ENCODE peak calls at places on chromosomes 6 and 20, in four cellular contexts. One of them, this sample, is unnamed.

GRCh38 chr6:103367212-103367611 is 1492.5 kb downstream of the HACE1 start:
- DNase-seq in fibroblast of lung: no peak
- DNase-seq in OCI-LY7: no peak
- DNase-seq in effector memory CD4-positive, alpha-beta T cell: no peak
- DNase-seq in this sample: no peak

GRCh38 chr6:2772840-2773239 is 7.6 kb downstream of the WRNIP1 start:
- DNase-seq in effector memory CD4-positive, alpha-beta T cell: no peak
- DNase-seq in OCI-LY7: no peak
- DNase-seq in fibroblast of lung: no peak
- DNase-seq in this sample: no peak

GRCh38 chr6:39995633-39996032 is 61.4 kb upstream of the MOCS1 start:
- DNase-seq in fibroblast of lung: no peak
- DNase-seq in OCI-LY7: no peak
- DNase-seq in effector memory CD4-positive, alpha-beta T cell: no peak
- DNase-seq in this sample: no peak

GRCh38 chr6:43636312-43636667 is 650 bp downstream of the MAD2L1BP start:
- DNase-seq in effector memory CD4-positive, alpha-beta T cell: no peak
- DNase-seq in fibroblast of lung: peak; percentile 10
- DNase-seq in OCI-LY7: peak; percentile 26
- DNase-seq in this sample: peak; percentile 10

GRCh38 chr6:111461860-111462259 is 21.2 kb downstream of the REV3L start:
- DNase-seq in effector memory CD4-positive, alpha-beta T cell: no peak
- DNase-seq in fibroblast of lung: no peak
- DNase-seq in OCI-LY7: no peak
- DNase-seq in this sample: no peak

GRCh38 chr20:11716239-11716944 is 201.3 kb upstream of the BTBD3 start:
- DNase-seq in fibroblast of lung: peak; percentile 94
- DNase-seq in OCI-LY7: peak; percentile 2
- DNase-seq in effector memory CD4-positive, alpha-beta T cell: no peak
- DNase-seq in this sample: peak; percentile 71

GRCh38 chr20:25063546-25063945 is 5.6 kb upstream of the ACSS1 start:
- DNase-seq in effector memory CD4-positive, alpha-beta T cell: no peak
- DNase-seq in OCI-LY7: no peak
- DNase-seq in fibroblast of lung: no peak
- DNase-seq in this sample: no peak

GRCh38 chr6:95280690-95281273 is 296.6 kb upstream of the MANEA start:
- DNase-seq in fibroblast of lung: peak; percentile 1
- DNase-seq in OCI-LY7: peak; percentile 10
- DNase-seq in effector memory CD4-positive, alpha-beta T cell: no peak
- DNase-seq in this sample: no peak

GRCh38 chr6:130928993-130929678 is 101.9 kb downstream of the SMLR1 start:
- DNase-seq in fibroblast of lung: peak; percentile 77
- DNase-seq in OCI-LY7: no peak
- DNase-seq in effector memory CD4-positive, alpha-beta T cell: no peak
- DNase-seq in this sample: no peak

GRCh38 chr20:56540415-56540814 is 7.4 kb downstream of the FAM209B start:
- DNase-seq in fibroblast of lung: peak; percentile 8
- DNase-seq in OCI-LY7: no peak
- DNase-seq in effector memory CD4-positive, alpha-beta T cell: no peak
- DNase-seq in this sample: no peak

GRCh38 chr6:154874684-154875594 is 120.2 kb upstream of the TIAM2 start:
- DNase-seq in fibroblast of lung: no peak
- DNase-seq in effector memory CD4-positive, alpha-beta T cell: no peak
- DNase-seq in OCI-LY7: no peak
- DNase-seq in this sample: no peak

GRCh38 chr6:31970604-31971271 is 1.2 kb downstream of the DXO start:
- DNase-seq in OCI-LY7: no peak
- DNase-seq in fibroblast of lung: no peak
- DNase-seq in effector memory CD4-positive, alpha-beta T cell: no peak
- DNase-seq in this sample: no peak

GRCh38 chr6:149963212-149963461 is 606 bp upstream of the ULBP1 start:
- DNase-seq in effector memory CD4-positive, alpha-beta T cell: peak; percentile 19
- DNase-seq in fibroblast of lung: peak; percentile 55
- DNase-seq in OCI-LY7: peak; percentile 29
- DNase-seq in this sample: no peak

GRCh38 chr20:18416478-18416877 is 50.4 kb downstream of the DZANK1 start:
- DNase-seq in effector memory CD4-positive, alpha-beta T cell: no peak
- DNase-seq in OCI-LY7: no peak
- DNase-seq in fibroblast of lung: no peak
- DNase-seq in this sample: no peak

GRCh38 chr6:167163476-167164011 is 5.8 kb upstream of the GPR31 start:
- DNase-seq in fibroblast of lung: no peak
- DNase-seq in effector memory CD4-positive, alpha-beta T cell: no peak
- DNase-seq in OCI-LY7: no peak
- DNase-seq in this sample: no peak

GRCh38 chr20:61044499-61044898 is 207.6 kb upstream of the CDH4 start:
- DNase-seq in effector memory CD4-positive, alpha-beta T cell: no peak
- DNase-seq in OCI-LY7: no peak
- DNase-seq in fibroblast of lung: no peak
- DNase-seq in this sample: no peak

GRCh38 chr6:134204031-134204430 is 113.9 kb downstream of the SGK1 start:
- DNase-seq in OCI-LY7: no peak
- DNase-seq in fibroblast of lung: no peak
- DNase-seq in effector memory CD4-positive, alpha-beta T cell: no peak
- DNase-seq in this sample: no peak

GRCh38 chr6:30942338-30943060 is 1.7 kb downstream of the MUCL3 start:
- DNase-seq in fibroblast of lung: peak; percentile 78
- DNase-seq in effector memory CD4-positive, alpha-beta T cell: no peak
- DNase-seq in OCI-LY7: no peak
- DNase-seq in this sample: peak; percentile 66

GRCh38 chr20:8602389-8603116 is 466.3 kb upstream of the PLCB4 start:
- DNase-seq in fibroblast of lung: no peak
- DNase-seq in effector memory CD4-positive, alpha-beta T cell: no peak
- DNase-seq in OCI-LY7: peak; percentile 56
- DNase-seq in this sample: no peak

GRCh38 chr6:157823523-157824370 is 701 bp downstream of the SNX9 start:
- DNase-seq in effector memory CD4-positive, alpha-beta T cell: peak; percentile 50
- DNase-seq in fibroblast of lung: peak; percentile 77
- DNase-seq in OCI-LY7: no peak
- DNase-seq in this sample: peak; percentile 85

GRCh38 chr6:137227872-137228302 is 8.7 kb upstream of the IFNGR1 start:
- DNase-seq in OCI-LY7: no peak
- DNase-seq in effector memory CD4-positive, alpha-beta T cell: no peak
- DNase-seq in fibroblast of lung: no peak
- DNase-seq in this sample: no peak

GRCh38 chr6:36826520-36827227 is 12.6 kb downstream of the CPNE5 start:
- DNase-seq in effector memory CD4-positive, alpha-beta T cell: no peak
- DNase-seq in OCI-LY7: no peak
- DNase-seq in fibroblast of lung: no peak
- DNase-seq in this sample: no peak

GRCh38 chr20:20003088-20003954 is 13.8 kb upstream of the NAA20 start:
- DNase-seq in fibroblast of lung: peak; percentile 15
- DNase-seq in effector memory CD4-positive, alpha-beta T cell: no peak
- DNase-seq in OCI-LY7: no peak
- DNase-seq in this sample: peak; percentile 56

GRCh38 chr6:155498370-155498769 is 42.7 kb upstream of the NOX3 start:
- DNase-seq in fibroblast of lung: no peak
- DNase-seq in OCI-LY7: peak; percentile 8
- DNase-seq in effector memory CD4-positive, alpha-beta T cell: no peak
- DNase-seq in this sample: no peak

GRCh38 chr6:113591896-113592827 is 265.0 kb upstream of the MARCKS start:
- DNase-seq in effector memory CD4-positive, alpha-beta T cell: no peak
- DNase-seq in OCI-LY7: no peak
- DNase-seq in fibroblast of lung: peak; percentile 48
- DNase-seq in this sample: no peak

GRCh38 chr20:54200487-54201267 is 7.2 kb upstream of the PFDN4 start:
- DNase-seq in OCI-LY7: no peak
- DNase-seq in effector memory CD4-positive, alpha-beta T cell: no peak
- DNase-seq in fibroblast of lung: no peak
- DNase-seq in this sample: no peak

GRCh38 chr20:54203281-54203680 is 4.6 kb upstream of the PFDN4 start:
- DNase-seq in effector memory CD4-positive, alpha-beta T cell: no peak
- DNase-seq in fibroblast of lung: no peak
- DNase-seq in OCI-LY7: no peak
- DNase-seq in this sample: no peak

GRCh38 chr20:54201268-54201846 is 6.5 kb upstream of the PFDN4 start:
- DNase-seq in fibroblast of lung: no peak
- DNase-seq in effector memory CD4-positive, alpha-beta T cell: no peak
- DNase-seq in OCI-LY7: no peak
- DNase-seq in this sample: no peak

GRCh38 chr20:54207053-54207742 is 689 bp upstream of the PFDN4 start:
- DNase-seq in effector memory CD4-positive, alpha-beta T cell: no peak
- DNase-seq in OCI-LY7: no peak
- DNase-seq in fibroblast of lung: no peak
- DNase-seq in this sample: no peak

DNA sequence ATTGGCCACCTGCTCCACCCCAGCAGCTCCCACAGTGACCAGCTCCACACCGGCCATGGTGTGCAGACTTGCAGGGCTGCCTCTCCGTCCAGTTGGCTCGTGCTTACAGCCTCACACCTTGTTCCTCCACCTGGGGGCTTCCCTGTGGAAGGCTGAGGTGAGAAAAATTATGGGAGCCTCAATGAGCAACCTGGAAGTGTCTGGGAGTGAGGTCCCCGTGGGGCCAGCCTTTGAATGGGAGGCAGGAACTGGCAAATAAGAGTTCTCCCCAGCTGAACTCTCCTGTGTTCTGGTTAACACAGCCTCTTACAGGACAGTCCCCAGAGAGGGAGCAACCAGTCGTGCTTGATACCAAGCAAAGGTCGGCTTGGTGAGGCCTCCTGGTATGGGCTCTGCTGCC is 3.8 kb upstream of the PFDN4 start:
- DNase-seq in fibroblast of lung: no peak
- DNase-seq in effector memory CD4-positive, alpha-beta T cell: no peak
- DNase-seq in OCI-LY7: no peak
- DNase-seq in this sample: no peak
- H3K4me1 ChIP-seq in fibroblast of lung: no peaks in the 10 kb centered on the region
- H3K4me1 ChIP-seq in effector memory CD4-positive, alpha-beta T cell: peaks cover 8% of the 10 kb centered on the region
- H3K4me1 ChIP-seq in OCI-LY7: peaks cover 4% of the 10 kb centered on the region
- H3K4me1 ChIP-seq in this sample: peaks cover 10% of the 10 kb centered on the region

GRCh38 chr6:89028774-89029173 is 51.8 kb upstream of the PNRC1 start:
- DNase-seq in fibroblast of lung: no peak
- DNase-seq in OCI-LY7: no peak
- DNase-seq in effector memory CD4-positive, alpha-beta T cell: no peak
- DNase-seq in this sample: no peak

GRCh38 chr6:89035252-89036106 is 45.1 kb upstream of the PNRC1 start:
- DNase-seq in effector memory CD4-positive, alpha-beta T cell: no peak
- DNase-seq in fibroblast of lung: peak; percentile 96
- DNase-seq in OCI-LY7: no peak
- DNase-seq in this sample: peak; percentile 100

GRCh38 chr6:89032599-89032998 is 48.0 kb upstream of the PNRC1 start:
- DNase-seq in OCI-LY7: no peak
- DNase-seq in effector memory CD4-positive, alpha-beta T cell: no peak
- DNase-seq in fibroblast of lung: no peak
- DNase-seq in this sample: no peak

GRCh38 chr6:89037156-89037900 is 43.2 kb upstream of the PNRC1 start:
- DNase-seq in fibroblast of lung: no peak
- DNase-seq in effector memory CD4-positive, alpha-beta T cell: no peak
- DNase-seq in OCI-LY7: no peak
- DNase-seq in this sample: peak; percentile 57

GRCh38 chr6:89034586-89035251 is 45.8 kb upstream of the PNRC1 start:
- DNase-seq in effector memory CD4-positive, alpha-beta T cell: no peak
- DNase-seq in OCI-LY7: no peak
- DNase-seq in fibroblast of lung: peak; percentile 65
- DNase-seq in this sample: peak; percentile 98
- H3K4me1 ChIP-seq in effector memory CD4-positive, alpha-beta T cell: no peaks in the 10 kb centered on the region
- H3K4me1 ChIP-seq in OCI-LY7: no peaks in the 10 kb centered on the region
- H3K4me1 ChIP-seq in fibroblast of lung: peaks cover 8% of the 10 kb centered on the region
- H3K4me1 ChIP-seq in this sample: peaks cover 27% of the 10 kb centered on the region

DNA sequence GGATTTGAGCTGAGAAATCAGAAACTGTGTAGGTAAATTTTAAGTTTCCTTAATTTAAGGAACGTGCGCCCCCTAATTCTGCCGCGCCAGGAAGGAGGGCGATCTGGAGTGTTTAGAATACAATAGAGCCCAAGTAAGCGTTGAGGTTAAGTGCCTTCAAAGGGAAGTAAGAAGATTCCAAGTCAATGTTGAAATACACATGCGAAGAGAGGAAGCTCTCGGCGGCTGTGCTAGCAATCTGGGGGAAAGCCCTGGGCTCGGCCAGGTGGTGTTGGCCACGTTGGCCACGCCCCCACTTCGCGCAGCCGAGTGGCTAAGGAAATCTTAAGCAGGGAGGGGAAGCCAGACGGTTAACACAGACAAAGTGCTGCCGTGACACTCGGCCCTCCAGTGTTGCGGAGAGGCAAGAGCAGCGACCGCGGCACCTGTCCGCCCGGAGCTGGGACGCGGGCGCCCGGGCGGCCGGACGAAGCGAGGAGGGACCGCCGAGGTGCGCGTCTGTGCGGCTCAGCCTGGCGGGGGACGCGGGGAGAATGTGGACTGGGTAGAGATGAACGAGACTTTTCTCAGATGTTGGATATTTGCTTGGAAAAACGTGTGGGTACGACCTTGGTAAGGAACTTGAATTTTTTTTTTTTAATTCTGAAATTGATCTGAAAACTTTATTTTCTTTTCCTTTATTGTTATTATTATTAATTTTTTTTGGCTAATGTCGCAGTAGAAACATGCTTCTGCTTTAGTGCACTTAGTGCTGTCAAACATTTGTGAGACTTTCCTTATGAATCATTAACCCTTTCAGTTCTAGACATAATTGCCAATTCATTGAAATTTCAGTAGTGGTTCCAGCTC is at the start of gene PRDM1:
- DNase-seq in fibroblast of lung: peak; percentile 77
- DNase-seq in effector memory CD4-positive, alpha-beta T cell: peak; percentile 83
- DNase-seq in OCI-LY7: peak; percentile 98
- DNase-seq in this sample: peak; percentile 96
- H3K4me1 ChIP-seq in fibroblast of lung: peaks cover 13% of the 10 kb centered on the region
- H3K4me1 ChIP-seq in effector memory CD4-positive, alpha-beta T cell: peaks cover 64% of the 10 kb centered on the region
- H3K4me1 ChIP-seq in OCI-LY7: peaks cover 73% of the 10 kb centered on the region
- H3K4me1 ChIP-seq in this sample: peaks cover 37% of the 10 kb centered on the region

DNA sequence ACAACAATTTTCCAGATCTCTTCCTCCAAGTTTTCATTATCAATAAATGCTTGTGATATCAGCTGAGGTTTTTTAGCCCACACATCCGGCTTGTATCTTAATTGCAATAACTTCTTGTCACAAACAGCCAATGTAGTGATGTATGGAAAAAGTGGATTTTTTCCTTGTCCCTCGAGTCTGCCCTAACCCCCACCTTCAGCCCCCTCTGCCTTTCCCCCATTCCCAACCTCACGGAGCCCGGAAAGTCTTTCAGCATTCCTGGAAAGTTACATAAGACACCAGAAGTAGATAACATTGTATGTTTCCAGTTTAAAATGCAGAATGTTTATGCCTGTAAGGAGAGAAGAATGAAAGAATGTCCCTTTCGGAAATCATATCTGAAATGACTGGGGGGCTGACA is 179.2 kb upstream of the PHACTR1 start:
- DNase-seq in fibroblast of lung: peak; percentile 87
- DNase-seq in OCI-LY7: no peak
- DNase-seq in effector memory CD4-positive, alpha-beta T cell: no peak
- DNase-seq in this sample: no peak
- H3K4me1 ChIP-seq in fibroblast of lung: no peaks in the 10 kb centered on the region
- H3K4me1 ChIP-seq in OCI-LY7: no peaks in the 10 kb centered on the region
- H3K4me1 ChIP-seq in effector memory CD4-positive, alpha-beta T cell: no peaks in the 10 kb centered on the region
- H3K4me1 ChIP-seq in this sample: no peaks in the 10 kb centered on the region